ENCODE peak calls at places on chromosomes 7 and 10, in seven cellular contexts. T is prostate gland, A is mesothelial cell of epicardium, B is psoas muscle, S is A549, P is Calu3, Q is AG04450. X is an unnamed sample.

GRCh38 chr10:14369881-14370280 is 39.2 kb upstream of the FRMD4A start:
- DNase-seq in T (no peak), A (no peak), B (no peak), S (no peak), P (no peak), Q (no peak), X (no peak)

GRCh38 chr10:127896590-127896989 is 3.8 kb upstream of the CLRN3 start:
- DNase-seq in T (no peak), A (no peak), B (no peak), S (no peak), P (no peak), Q (no peak), X (no peak)

GRCh38 chr7:139358541-139359365 is 941 bp upstream of the LUC7L2 start:
- DNase-seq in T (peak; percentile 64), A (no peak), B (no peak), S (peak; percentile 67), P (peak; percentile 32), Q (no peak), X (peak; percentile 17)

GRCh38 chr10:129339841-129340240 is 127.2 kb upstream of the MGMT start:
- DNase-seq in T (no peak), A (no peak), B (no peak), S (no peak), P (no peak), Q (no peak), X (no peak)

GRCh38 chr10:49594594-49594993 is 15.5 kb upstream of the SLC18A3 start:
- DNase-seq in T (no peak), A (peak; percentile 69), B (no peak), S (peak; percentile 53), P (peak; percentile 67), Q (peak; percentile 32), X (peak; percentile 79)

GRCh38 chr10:132350946-132351345 is 19.0 kb downstream of the LRRC27 start:
- DNase-seq in T (no peak), A (no peak), B (peak; percentile 37), S (no peak), P (no peak), Q (no peak), X (no peak)

GRCh38 chr10:132422931-132423813 is 26.2 kb downstream of the PWWP2B start:
- DNase-seq in T (no peak), A (no peak), B (no peak), S (no peak), P (no peak), Q (no peak), X (no peak)

GRCh38 chr7:106249488-106249887 is 35.3 kb downstream of the NAMPT start:
- DNase-seq in T (no peak), A (no peak), B (no peak), S (no peak), P (no peak), Q (no peak), X (no peak)

GRCh38 chr7:7970620-7971307 is 2.2 kb downstream of the GLCCI1 start:
- DNase-seq in T (no peak), A (no peak), B (no peak), S (no peak), P (no peak), Q (no peak), X (no peak)

GRCh38 chr7:117951285-117951684 is 78.0 kb upstream of the CTTNBP2 start:
- DNase-seq in T (no peak), A (no peak), B (no peak), S (no peak), P (no peak), Q (no peak), X (no peak)

GRCh38 chr10:26507441-26507840 is 69.3 kb downstream of the APBB1IP start:
- DNase-seq in T (no peak), A (no peak), B (no peak), S (no peak), P (no peak), Q (no peak), X (no peak)

GRCh38 chr10:26508016-26508415 is 69.9 kb downstream of the APBB1IP start:
- DNase-seq in T (no peak), A (no peak), B (no peak), S (no peak), P (no peak), Q (no peak), X (no peak)

GRCh38 chr10:26502988-26503387 is 64.8 kb downstream of the APBB1IP start:
- DNase-seq in T (no peak), A (no peak), B (no peak), S (no peak), P (no peak), Q (no peak), X (no peak)

GRCh38 chr10:26505491-26505890 is 67.3 kb downstream of the APBB1IP start:
- DNase-seq in T (no peak), A (no peak), B (no peak), S (no peak), P (no peak), Q (no peak), X (no peak)

GRCh38 chr10:26503911-26504310 is 65.8 kb downstream of the APBB1IP start:
- DNase-seq in T (no peak), A (no peak), B (no peak), S (peak; percentile 28), P (peak; percentile 38), Q (no peak), X (no peak)
- TF ChIP-seq CTCF in T (no peak), A (no peak), B (no peak), S (peak; percentile 25), P (peak; percentile 35), Q (no peak), X (no peak)

GRCh38 chr7:3695602-3696001 is 394.6 kb downstream of the SDK1 start:
- DNase-seq in T (no peak), A (no peak), B (no peak), S (peak; percentile 16), P (peak; percentile 25), Q (no peak), X (no peak)
- TF ChIP-seq CTCF in T (no peak), A (no peak), B (no peak), S (peak; percentile 49), P (peak; percentile 29), Q (peak; percentile 6), X (no peak)

DNA sequence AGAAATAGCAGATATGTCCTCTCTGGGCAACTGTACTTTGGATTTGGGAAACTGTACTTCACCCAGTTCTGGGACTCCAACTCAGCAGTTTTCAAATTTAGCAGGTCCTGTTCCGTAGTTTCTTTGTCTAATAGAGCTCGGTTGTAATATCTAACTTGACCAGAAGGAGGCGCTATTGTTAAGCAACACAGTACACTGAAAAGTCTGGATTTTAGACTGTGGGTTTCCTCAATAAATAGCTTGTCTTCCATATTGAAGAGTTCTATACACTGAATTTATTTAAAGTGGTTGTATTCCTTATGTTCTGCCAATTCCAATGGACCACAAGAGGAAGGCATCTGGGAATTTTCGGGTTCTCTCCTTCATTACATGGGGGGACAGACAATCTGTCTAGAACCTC is 39.8 kb downstream of the ELFN1 start:
- DNase-seq in T (no peak), A (no peak), B (no peak), S (peak; percentile 45), P (no peak), Q (no peak), X (no peak)
- TF ChIP-seq CTCF in T (no peak), A (peak; percentile 87), B (peak; percentile 22), S (peak; percentile 15), P (peak; percentile 71), Q (peak; percentile 46), X (peak; percentile 30)

DNA sequence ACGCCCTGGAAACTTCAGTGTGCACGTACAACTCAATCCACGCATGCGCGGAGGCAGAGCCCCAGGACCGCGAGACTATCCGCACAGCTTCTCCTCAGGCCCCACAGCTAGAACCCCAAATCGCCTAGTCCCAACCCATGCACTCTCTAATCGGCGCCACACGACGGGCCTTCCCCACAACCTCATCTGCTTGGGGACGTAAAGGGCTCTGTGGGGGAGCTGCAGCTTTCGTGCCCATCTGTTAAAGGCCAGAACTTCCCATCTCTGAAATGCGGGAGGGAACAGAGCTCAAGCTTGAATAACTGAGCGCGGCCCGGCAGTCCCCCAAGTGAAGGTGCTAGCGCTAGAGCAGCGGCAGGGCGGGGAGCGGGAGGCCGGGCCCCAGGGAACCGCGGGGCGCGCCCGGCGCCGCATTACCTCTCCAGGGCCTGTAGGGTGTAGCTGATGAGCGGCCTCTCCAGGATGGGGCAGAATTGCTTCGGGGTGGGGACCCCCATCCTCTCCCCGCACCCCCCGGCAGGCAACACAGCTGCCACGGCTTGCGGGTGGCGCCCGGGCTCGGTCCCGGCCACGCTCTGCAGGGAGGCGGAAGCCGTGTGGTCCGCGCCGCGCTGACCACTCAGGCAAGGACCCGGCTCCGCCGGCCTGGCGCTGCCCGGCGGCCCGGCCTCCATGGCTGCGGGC is 547 bp downstream of the CRPPA start:
- DNase-seq in T (peak; percentile 84), A (peak; percentile 83), B (peak; percentile 90), S (peak; percentile 94), P (peak; percentile 93), Q (peak; percentile 63), X (peak; percentile 95)
- TF ChIP-seq CTCF in T (no peak), A (peak; percentile 17), B (peak; percentile 25), S (peak; percentile 10), P (peak; percentile 67), Q (peak; percentile 41), X (peak; percentile 25)

GRCh38 chr10:83545901-83546391 is 593.4 kb upstream of the GHITM start:
- DNase-seq in T (no peak), A (no peak), B (no peak), S (no peak), P (no peak), Q (no peak), X (peak; percentile 47)
- TF ChIP-seq CTCF in T (no peak), A (no peak), B (no peak), S (no peak), P (no peak), Q (no peak), X (no peak)

GRCh38 chr7:128053991-128054390 is 22.8 kb upstream of the LRRC4 start:
- DNase-seq in T (no peak), A (no peak), B (no peak), S (no peak), P (no peak), Q (no peak), X (no peak)
- TF ChIP-seq CTCF in T (no peak), A (no peak), B (no peak), S (no peak), P (no peak), Q (no peak), X (no peak)

X was measured in hepatocyte.